ENCODE peak calls at places on chromosomes 16 and 17, in four cellular contexts. P, I, Y and G are unnamed samples.

GRCh38 chr16:49713770-49714169 is 142.1 kb downstream of the ZNF423 start:
- DNase-seq in P (no peak), I (no peak), Y (no peak), G (no peak)

GRCh38 chr16:48441863-48442279 is 56.7 kb upstream of the SIAH1 start:
- DNase-seq in P (no peak), I (no peak), Y (peak; percentile 94), G (no peak)

GRCh38 chr17:80899402-80900268 is 92.0 kb upstream of the CHMP6 start:
- DNase-seq in P (peak; percentile 88), I (no peak), Y (peak; percentile 29), G (peak; percentile 43)

GRCh38 chr17:8914554-8914953 is 47.1 kb upstream of the PIK3R6 start:
- DNase-seq in P (no peak), I (no peak), Y (no peak), G (no peak)

GRCh38 chr17:75524971-75525805 is at the start of gene LLGL2:
- DNase-seq in P (peak; percentile 89), I (no peak), Y (peak; percentile 83), G (peak; percentile 57)

GRCh38 chr17:78736526-78737079 is 45.5 kb downstream of the CYTH1 start:
- DNase-seq in P (no peak), I (no peak), Y (no peak), G (no peak)

GRCh38 chr16:85393674-85394510 is 219.2 kb upstream of the GSE1 start:
- DNase-seq in P (peak; percentile 97), I (no peak), Y (no peak), G (no peak)

GRCh38 chr17:65750166-65750565 is 188.7 kb upstream of the AXIN2 start:
- DNase-seq in P (no peak), I (no peak), Y (peak; percentile 26), G (no peak)

GRCh38 chr17:33642002-33642401 is 348.9 kb upstream of the ASIC2 start:
- DNase-seq in P (no peak), I (no peak), Y (no peak), G (no peak)

DNA sequence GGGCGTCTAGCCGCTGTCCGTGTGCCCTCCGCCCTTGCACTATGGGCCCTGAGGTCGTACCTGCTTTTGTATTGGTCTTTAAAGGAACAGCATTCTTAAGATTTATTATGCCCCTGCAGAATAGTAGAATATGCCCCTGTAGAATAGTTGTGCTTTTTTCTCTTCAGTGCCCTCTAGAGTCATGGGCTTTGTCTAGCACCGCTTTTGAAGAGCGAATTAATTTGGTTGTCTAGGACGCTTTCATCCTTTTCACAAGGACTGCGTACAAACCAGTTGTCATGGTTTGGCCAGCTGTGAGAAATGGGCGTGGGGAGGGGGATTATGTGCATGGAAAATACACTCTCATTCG is 615 bp downstream of the CEP95 start:
- DNase-seq in P (no peak), I (no peak), Y (peak; percentile 76), G (no peak)
- TF ChIP-seq YY1 in P (no peak), I (no peak), Y (no peak), G (no peak)

DNA sequence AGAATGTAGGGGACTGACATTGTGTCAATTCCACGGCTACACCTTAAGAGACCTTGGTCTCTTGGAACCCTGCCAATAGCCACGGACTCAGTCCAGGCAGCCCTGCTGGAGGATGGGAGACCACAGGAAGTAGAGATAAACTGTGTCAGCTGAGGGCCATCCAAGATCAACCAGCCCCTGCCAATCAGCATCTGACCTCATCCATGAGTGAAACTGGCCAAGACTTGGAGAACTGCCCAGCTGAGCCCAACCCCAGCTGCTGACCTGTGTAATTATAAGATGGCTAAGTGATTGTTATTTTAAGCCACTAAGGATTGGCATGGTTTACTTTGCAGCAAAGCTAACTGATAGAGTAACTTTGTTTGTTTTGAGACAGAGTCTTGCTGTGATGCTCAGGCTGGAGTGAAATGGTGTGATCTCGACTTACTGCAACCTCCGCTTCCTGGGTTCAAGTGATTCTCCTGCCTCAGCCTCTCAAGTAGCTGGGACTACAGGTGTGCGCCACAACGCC is 13.3 kb upstream of the YWHAE start:
- DNase-seq in P (no peak), I (no peak), Y (peak; percentile 77), G (no peak)
- TF ChIP-seq SUZ12 in P (no peak), I (no peak), Y (no peak), G (no peak)

GRCh38 chr17:7703584-7704574 is 1.1 kb upstream of the EFNB3 start:
- DNase-seq in P (peak; percentile 77), I (no peak), Y (peak; percentile 18), G (peak; percentile 67)
- TF ChIP-seq YY1 in P (no peak), I (no peak), Y (no peak), G (no peak)

GRCh38 chr16:25633549-25633948 is 58.2 kb upstream of the HS3ST4 start:
- DNase-seq in P (no peak), I (no peak), Y (peak; percentile 70), G (no peak)
- TF ChIP-seq SUZ12 in P (no peak), I (no peak), Y (no peak), G (no peak)

GRCh38 chr17:29524692-29525091 is 42.1 kb downstream of the ABHD15 start:
- DNase-seq in P (no peak), I (no peak), Y (no peak), G (no peak)
- TF ChIP-seq YY1 in P (no peak), I (no peak), Y (no peak), G (no peak)